ENCODE peak calls at places on chromosomes 7 and 10, in ten cellular contexts. J is psoas muscle; K is cardiac muscle cell; G is T-cell; F is CD4-positive, alpha-beta memory T cell; N is cerebellar cortex; M is AG08396; R is GM23338; B is neuronal stem cell; Z is lung microvascular endothelial cell. I is an unnamed sample.

GRCh38 chr7:159015894-159016410 is 128.7 kb downstream of the VIPR2 start:
- DNase-seq in M (no peak), G (no peak), R (no peak), N (no peak), J (no peak), K (no peak), B (no peak), Z (no peak), F (no peak), I (no peak)

GRCh38 chr10:9825491-9826018 is 1192.1 kb upstream of the CELF2 start:
- DNase-seq in J (no peak), Z (no peak), F (no peak), N (no peak), K (peak), M (no peak), R (peak), B (no peak), G (no peak), I (no peak)

GRCh38 chr7:142158741-142159496 is 47.4 kb downstream of the MGAM2 start:
- DNase-seq in Z (no peak), F (no peak), J (no peak), G (no peak), M (no peak), B (no peak), N (no peak), R (no peak), K (no peak), I (no peak)

GRCh38 chr7:88276605-88277153 is 30.0 kb downstream of the STEAP4 start:
- DNase-seq in K (no peak), G (no peak), R (no peak), F (no peak), M (no peak), Z (no peak), B (no peak), J (no peak), N (no peak), I (no peak)

GRCh38 chr10:4663162-4663992 is 162.6 kb upstream of the AKR1E2 start:
- DNase-seq in N (peak), Z (peak), G (no peak), R (peak), F (no peak), M (peak), B (no peak), J (peak), K (peak), I (peak)

GRCh38 chr10:129467346-129468119 is 492 bp downstream of the MGMT start:
- DNase-seq in F (no peak), B (no peak), J (no peak), N (peak), Z (no peak), R (peak), M (peak), G (no peak), K (no peak), I (no peak)

GRCh38 chr7:24778543-24779282 is 21.4 kb upstream of the GSDME start:
- DNase-seq in F (no peak), Z (no peak), R (no peak), J (peak), M (peak), N (no peak), G (no peak), B (no peak), K (no peak), I (no peak)

GRCh38 chr10:95789928-95790327 is 34.0 kb downstream of the ENTPD1 start:
- DNase-seq in G (no peak), K (no peak), B (no peak), Z (no peak), M (no peak), N (no peak), R (no peak), F (no peak), J (no peak), I (no peak)

GRCh38 chr10:92146072-92146471 is 144.8 kb downstream of the CPEB3 start:
- DNase-seq in J (no peak), F (no peak), B (no peak), M (no peak), Z (peak), K (no peak), R (no peak), G (no peak), N (no peak), I (no peak)

GRCh38 chr7:148622887-148623585 is 32.5 kb downstream of the C7orf33 start:
- DNase-seq in F (no peak), J (no peak), Z (no peak), B (no peak), K (no peak), N (no peak), G (no peak), R (peak), M (no peak), I (no peak)

GRCh38 chr10:82245906-82246305 is 370.9 kb downstream of the NRG3 start:
- DNase-seq in F (no peak), M (no peak), Z (no peak), G (no peak), R (no peak), B (no peak), N (no peak), J (no peak), K (no peak), I (no peak)

GRCh38 chr7:77327932-77328628 is 88.1 kb downstream of the GSAP start:
- DNase-seq in Z (peak), J (no peak), F (peak), N (no peak), G (peak), B (no peak), K (no peak), M (no peak), R (no peak), I (no peak)

GRCh38 chr7:23117841-23118240 is 12.3 kb downstream of the KLHL7 start:
- DNase-seq in B (no peak), R (no peak), N (no peak), K (peak), M (no peak), G (no peak), J (no peak), Z (no peak), F (no peak), I (no peak)

I was measured in NT2/D1.